ENCODE peak calls at places on chromosome 7, in seven cellular contexts. I, D, F, V, H, Y and O are unnamed samples. For H3K4me1, the result is how much of the 10 kb centered on the place peaks cover.

GRCh38 chr7:37448057-37448636 is 517 bp downstream of the ELMO1 start:
- DNase-seq in D (no peak), F (peak), H (peak), I (peak), Y (no peak), V (peak), O (no peak)

GRCh38 chr7:108079291-108080057 is 50.7 kb downstream of the LAMB4 start:
- DNase-seq in H (no peak), V (no peak), F (peak), I (no peak), D (no peak), Y (no peak), O (no peak)

GRCh38 chr7:113159746-113160339 is 41.5 kb upstream of the SMIM30 start:
- DNase-seq in Y (no peak), F (no peak), V (no peak), H (peak), I (no peak), D (peak), O (peak)

GRCh38 chr7:92699560-92699959 is 109.4 kb upstream of the FAM133B start:
- DNase-seq in H (no peak), I (no peak), F (no peak), V (no peak), D (no peak), Y (no peak), O (no peak)

GRCh38 chr7:80795174-80795573 is 123.7 kb downstream of the SEMA3C start:
- DNase-seq in Y (no peak), V (no peak), I (no peak), F (no peak), D (no peak), H (no peak), O (no peak)

GRCh38 chr7:49166441-49166840 is 242.1 kb downstream of the CDC14C start:
- DNase-seq in D (no peak), V (no peak), F (no peak), Y (no peak), H (no peak), I (no peak), O (no peak)

GRCh38 chr7:30764030-30764991 is 6.9 kb upstream of the MINDY4 start:
- DNase-seq in D (no peak), H (no peak), F (peak), I (peak), V (peak), Y (no peak), O (no peak)

GRCh38 chr7:135177021-135177696 is 6.7 kb upstream of the CYREN start:
- DNase-seq in Y (no peak), V (no peak), I (no peak), F (no peak), D (no peak), H (no peak), O (no peak)

DNA sequence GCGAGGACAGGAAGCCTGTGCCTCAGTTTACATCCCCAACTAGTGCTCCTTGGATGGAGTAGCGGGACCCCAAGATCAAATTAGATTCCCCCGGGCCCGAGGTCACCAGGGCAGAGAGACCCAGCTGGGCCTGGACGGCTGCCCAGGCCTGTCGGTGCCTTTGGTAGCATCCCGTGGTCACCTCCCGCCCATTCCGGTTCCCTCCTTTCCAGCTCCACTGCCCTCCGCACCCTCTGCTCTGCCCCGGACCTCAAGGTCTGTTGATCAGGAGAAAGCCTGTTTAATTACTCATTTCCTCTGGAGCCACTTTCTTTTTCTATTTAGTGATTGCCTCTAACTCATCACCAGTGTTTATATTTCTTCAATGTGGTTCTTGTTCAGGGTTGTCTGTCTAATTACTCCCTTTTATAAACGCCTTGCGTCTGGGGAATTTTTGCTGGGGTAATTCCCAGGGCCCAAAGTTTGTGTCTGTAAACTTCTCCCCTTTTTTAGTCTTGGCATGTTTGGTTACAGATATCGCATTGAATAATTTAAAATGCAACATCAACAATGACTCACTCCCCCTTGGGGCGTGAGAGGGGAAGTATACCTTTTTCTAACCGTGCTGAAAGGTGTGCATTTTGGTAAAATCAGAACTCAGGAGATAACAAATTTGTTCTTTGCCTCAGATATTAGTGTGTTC is 1.9 kb downstream of the FOXK1 start:
- DNase-seq in V (peak), H (no peak), F (peak), Y (peak), D (no peak), I (peak), O (peak)
- H3K4me1 ChIP-seq in V (under half), H (under half), F (under half), Y (under half), D (under half), I (under half), O (under half)

DNA sequence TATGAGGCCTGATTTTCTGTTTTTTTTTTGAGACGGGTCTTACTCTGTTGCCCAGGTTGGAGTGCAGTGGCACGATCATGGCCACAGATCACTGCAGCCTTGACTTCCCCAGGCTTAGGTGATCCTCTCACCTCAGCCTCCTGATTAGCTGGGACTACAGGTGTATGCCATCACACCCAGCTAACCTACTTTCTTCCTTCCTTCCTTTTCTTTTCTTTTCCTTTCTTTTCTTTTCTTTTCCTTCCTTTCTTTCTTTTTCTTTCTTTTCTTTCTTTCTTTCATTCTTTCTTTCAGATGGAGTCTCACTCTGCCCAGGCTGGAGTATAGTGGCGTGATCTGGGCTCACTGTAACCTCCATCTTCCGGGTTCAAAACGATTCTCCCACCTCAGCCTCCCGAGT is 3.8 kb downstream of the SRRT start:
- DNase-seq in Y (no peak), I (no peak), H (no peak), D (no peak), F (no peak), V (no peak), O (no peak)
- TF ChIP-seq POLR2A in Y (no peak), I (no peak), H (no peak), D (no peak), F (no peak), V (no peak), O (no peak)

GRCh38 chr7:149436358-149436757 is 24.5 kb downstream of the ZNF777 start:
- DNase-seq in I (no peak), H (no peak), D (no peak), F (no peak), V (no peak), Y (no peak), O (no peak)
- H3K4me1 ChIP-seq in I (under half), H (under half), D (under half), F (under half), V (under half), Y (under half), O (under half)

GRCh38 chr7:47342646-47343045 is 239.3 kb downstream of the TNS3 start:
- DNase-seq in V (no peak), F (no peak), Y (no peak), H (no peak), I (no peak), D (no peak), O (peak)
- TF ChIP-seq POLR2A in V (no peak), F (no peak), Y (no peak), H (no peak), I (no peak), D (no peak), O (no peak)

GRCh38 chr7:25844109-25844915 is 307.7 kb upstream of the NFE2L3 start:
- DNase-seq in V (no peak), F (no peak), H (no peak), I (no peak), D (no peak), Y (no peak), O (no peak)

GRCh38 chr7:25849361-25850184 is 302.4 kb upstream of the NFE2L3 start:
- DNase-seq in F (no peak), D (no peak), Y (peak), H (peak), V (peak), I (peak), O (no peak)

GRCh38 chr7:25845341-25845923 is 306.6 kb upstream of the NFE2L3 start:
- DNase-seq in V (no peak), Y (no peak), F (no peak), D (no peak), H (no peak), I (no peak), O (no peak)

GRCh38 chr7:25847331-25848070 is 304.5 kb upstream of the NFE2L3 start:
- DNase-seq in H (no peak), D (no peak), V (no peak), I (no peak), Y (no peak), F (no peak), O (no peak)

GRCh38 chr7:25846722-25847121 is 305.3 kb upstream of the NFE2L3 start:
- DNase-seq in F (peak), D (no peak), H (no peak), I (peak), V (peak), Y (peak), O (peak)
- H3K4me1 ChIP-seq in F (half or more), D (under half), H (under half), I (under half), V (under half), Y (under half), O (under half)